ENCODE peak calls at places on chromosomes 7 and 10, in six cellular contexts. B is coronary artery, X is pancreas, P is osteocyte, J is GM13977, S is GM20000. E is an unnamed sample.
A peak's percentile ranks its signal among the peaks of the same experiment; 100 is the strongest.

GRCh38 chr10:33133557-33133956 is 175.5 kb upstream of the ITGB1 start:
- DNase-seq in B (no peak), X (no peak), P (no peak), J (no peak), S (no peak), E (no peak)

GRCh38 chr7:20777377-20778062 is 9.2 kb downstream of the SP8 start:
- DNase-seq in B (no peak), X (peak; percentile 62), P (no peak), J (no peak), S (no peak), E (no peak)

GRCh38 chr7:73526892-73527821 is 5.1 kb upstream of the BAZ1B start:
- DNase-seq in B (no peak), X (peak; percentile 6), P (no peak), J (no peak), S (no peak), E (no peak)

GRCh38 chr10:73306171-73306708 is 52.4 kb downstream of the CFAP70 start:
- DNase-seq in B (no peak), X (no peak), P (no peak), J (no peak), S (no peak), E (no peak)

GRCh38 chr7:83178796-83179195 is 16.1 kb upstream of the PCLO start:
- DNase-seq in B (no peak), X (no peak), P (no peak), J (no peak), S (no peak), E (no peak)

GRCh38 chr10:123798856-123799255 is 92.8 kb downstream of the CPXM2 start:
- DNase-seq in B (peak; percentile 21), X (no peak), P (peak; percentile 54), J (no peak), S (no peak), E (peak; percentile 11)

GRCh38 chr10:16436367-16436757 is 448 bp upstream of the PTER start:
- DNase-seq in B (no peak), X (no peak), P (no peak), J (no peak), S (no peak), E (no peak)

GRCh38 chr7:91182819-91183405 is 81.3 kb upstream of the FZD1 start:
- DNase-seq in B (no peak), X (no peak), P (no peak), J (no peak), S (no peak), E (no peak)

GRCh38 chr7:156475179-156475578 is 165.4 kb upstream of the RNF32 start:
- DNase-seq in B (no peak), X (no peak), P (peak; percentile 62), J (peak; percentile 32), S (no peak), E (peak; percentile 18)

GRCh38 chr7:1696671-1697498 is 26.8 kb downstream of the ELFN1 start:
- DNase-seq in B (peak; percentile 65), X (peak; percentile 50), P (no peak), J (no peak), S (no peak), E (peak; percentile 67)

GRCh38 chr10:124287791-124288190 is 130.9 kb downstream of the OAT start:
- DNase-seq in B (no peak), X (no peak), P (no peak), J (no peak), S (no peak), E (no peak)

GRCh38 chr7:142412551-142413193 is 154.8 kb upstream of the PRSS58 start:
- DNase-seq in B (no peak), X (no peak), P (no peak), J (peak; percentile 48), S (peak; percentile 61), E (no peak)

GRCh38 chr10:7787150-7787856 is 490 bp downstream of the KIN start:
- DNase-seq in B (no peak), X (no peak), P (no peak), J (no peak), S (peak; percentile 13), E (no peak)

GRCh38 chr7:22799633-22800032 is 23.0 kb downstream of the TOMM7 start:
- DNase-seq in B (no peak), X (no peak), P (no peak), J (no peak), S (no peak), E (no peak)

GRCh38 chr7:142870575-142871259 is 14.8 kb downstream of the TRPV6 start:
- DNase-seq in B (peak; percentile 66), X (peak; percentile 51), P (no peak), J (no peak), S (no peak), E (peak; percentile 48)

GRCh38 chr7:37449621-37450020 is 957 bp upstream of the ELMO1 start:
- DNase-seq in B (no peak), X (no peak), P (no peak), J (no peak), S (no peak), E (no peak)

GRCh38 chr10:102153093-102153620 is 968 bp downstream of the NOLC1 start:
- DNase-seq in B (no peak), X (no peak), P (no peak), J (peak; percentile 3), S (no peak), E (no peak)

GRCh38 chr7:101099969-101100781 is 14.9 kb downstream of the TRIM56 start:
- DNase-seq in B (peak; percentile 99), X (peak; percentile 90), P (peak; percentile 99), J (no peak), S (no peak), E (no peak)

GRCh38 chr10:48608279-48608681 is 3.4 kb upstream of the ARHGAP22 start:
- DNase-seq in B (peak; percentile 50), X (no peak), P (peak; percentile 42), J (peak; percentile 84), S (peak; percentile 85), E (peak; percentile 42)

GRCh38 chr7:154777489-154777888 is 225.4 kb downstream of the PAXIP1 start:
- DNase-seq in B (no peak), X (no peak), P (no peak), J (no peak), S (no peak), E (no peak)

GRCh38 chr7:21461282-21461681 is 33.4 kb downstream of the SP4 start:
- DNase-seq in B (no peak), X (peak; percentile 72), P (no peak), J (no peak), S (no peak), E (no peak)

GRCh38 chr7:38881947-38882684 is 26.9 kb downstream of the VPS41 start:
- DNase-seq in B (no peak), X (no peak), P (no peak), J (no peak), S (no peak), E (no peak)

GRCh38 chr7:80150621-80151273 is 16.1 kb downstream of the GNAI1 start:
- DNase-seq in B (no peak), X (no peak), P (no peak), J (no peak), S (no peak), E (no peak)

GRCh38 chr7:80154656-80155325 is 20.2 kb downstream of the GNAI1 start:
- DNase-seq in B (no peak), X (no peak), P (no peak), J (no peak), S (no peak), E (no peak)

GRCh38 chr7:80153446-80153845 is 18.8 kb downstream of the GNAI1 start:
- DNase-seq in B (no peak), X (no peak), P (no peak), J (no peak), S (no peak), E (no peak)

GRCh38 chr7:80147543-80148376 is 13.1 kb downstream of the GNAI1 start:
- DNase-seq in B (no peak), X (no peak), P (no peak), J (no peak), S (no peak), E (no peak)

DNA sequence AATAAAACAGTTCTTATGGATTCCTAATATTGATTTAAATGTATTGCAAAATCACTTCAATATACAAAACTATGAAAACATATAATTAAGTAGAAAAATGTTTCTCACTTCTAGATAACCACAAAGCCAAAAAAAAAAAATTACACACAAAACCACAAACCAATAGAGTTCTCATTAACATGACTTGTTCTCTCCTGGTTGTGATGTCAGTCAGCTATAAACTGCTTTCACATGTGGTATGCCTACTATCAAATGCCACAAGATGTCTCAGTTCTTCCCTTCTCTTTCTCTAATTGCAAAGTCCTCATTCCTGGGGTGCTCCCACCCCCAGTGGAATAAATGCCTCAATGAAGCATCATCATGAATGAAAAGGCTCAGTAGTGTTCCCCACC is 16.6 kb downstream of the GNAI1 start:
- DNase-seq in B (no peak), X (no peak), P (no peak), J (no peak), S (no peak), E (no peak)
- TF ChIP-seq CTCF in B (no peak), X (no peak), P (no peak), J (no peak), S (no peak), E (no peak)

DNA sequence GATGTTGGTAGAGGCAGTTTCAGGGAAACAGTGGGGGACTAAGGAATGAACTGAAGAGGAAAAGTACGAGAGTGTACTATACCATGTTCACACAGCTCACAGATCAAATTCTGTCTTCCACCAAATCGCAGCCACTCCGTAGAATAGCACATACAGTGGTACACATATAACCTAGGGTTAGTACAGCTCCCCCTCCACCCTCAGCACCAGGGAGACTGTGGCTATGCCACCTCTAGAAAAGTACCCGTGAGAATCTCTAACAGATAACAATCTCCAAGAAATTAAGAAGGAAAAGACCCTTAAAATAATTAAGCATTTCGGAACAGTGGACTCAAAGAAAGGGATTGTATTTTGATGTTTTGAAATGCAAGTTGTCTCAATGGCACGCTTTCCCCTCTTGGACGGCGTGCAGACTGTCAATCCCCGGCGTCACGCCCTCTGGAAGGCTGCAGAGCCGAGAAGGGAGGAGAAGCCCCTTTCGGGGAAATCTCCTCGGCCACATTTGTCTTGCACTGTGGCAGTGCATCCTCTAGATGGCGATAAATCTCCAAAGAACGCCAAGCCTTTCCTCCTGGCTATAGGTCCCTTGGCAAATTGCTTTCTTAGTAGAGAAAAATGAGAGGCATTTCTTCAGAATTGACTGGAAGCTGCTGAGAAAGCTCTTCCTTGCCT is 345.0 kb downstream of the REEP3 start:
- DNase-seq in B (no peak), X (peak; percentile 30), P (no peak), J (peak; percentile 66), S (peak; percentile 72), E (peak; percentile 79)
- TF ChIP-seq CTCF in B (peak; percentile 55), X (peak; percentile 81), P (peak; percentile 85), J (peak; percentile 82), S (peak; percentile 81), E (peak; percentile 90)

GRCh38 chr10:3552281-3552680 is 232.7 kb downstream of the KLF6 start:
- DNase-seq in B (no peak), X (no peak), P (no peak), J (no peak), S (no peak), E (no peak)

GRCh38 chr10:3549118-3549517 is 235.9 kb downstream of the KLF6 start:
- DNase-seq in B (no peak), X (no peak), P (no peak), J (no peak), S (no peak), E (no peak)

GRCh38 chr10:3548702-3549101 is 236.3 kb downstream of the KLF6 start:
- DNase-seq in B (no peak), X (no peak), P (no peak), J (no peak), S (no peak), E (no peak)

GRCh38 chr10:3554121-3554522 is 230.9 kb downstream of the KLF6 start:
- DNase-seq in B (no peak), X (no peak), P (no peak), J (no peak), S (no peak), E (no peak)

GRCh38 chr10:3551761-3552160 is 233.2 kb downstream of the KLF6 start:
- DNase-seq in B (no peak), X (no peak), P (no peak), J (no peak), S (no peak), E (no peak)
- TF ChIP-seq CTCF in B (no peak), X (no peak), P (no peak), J (no peak), S (no peak), E (no peak)

GRCh38 chr7:57305192-57305748 is 144.7 kb upstream of the ZNF716 start:
- DNase-seq in B (no peak), X (no peak), P (no peak), J (no peak), S (no peak), E (no peak)
- TF ChIP-seq CTCF in B (no peak), X (no peak), P (no peak), J (peak; percentile 16), S (no peak), E (peak; percentile 18)

E was measured in type B pancreatic cell.